ENCODE peak calls at places on chromosomes 7 and 10, in seven cellular contexts. K, X, N, Y, L, A and E are unnamed samples.

GRCh38 chr7:130385600-130386066 is 5.3 kb downstream of the CPA1 start:
- DNase-seq in L (no peak), Y (peak; percentile 16), A (no peak), N (no peak), K (no peak), X (no peak), E (no peak)

GRCh38 chr7:112905950-112906349 is 115.8 kb upstream of the TMEM168 start:
- DNase-seq in Y (no peak), X (no peak), N (no peak), K (no peak), L (no peak), A (no peak), E (no peak)

GRCh38 chr10:106189254-106189653 is 975.3 kb downstream of the SORCS1 start:
- DNase-seq in Y (peak; percentile 53), L (no peak), K (no peak), N (peak; percentile 87), A (no peak), X (peak; percentile 5), E (no peak)

GRCh38 chr10:7473474-7473873 is 62.6 kb upstream of the SFMBT2 start:
- DNase-seq in Y (no peak), X (no peak), L (no peak), K (no peak), A (no peak), N (no peak), E (no peak)

GRCh38 chr7:48299580-48300169 is 128.4 kb downstream of the ABCA13 start:
- DNase-seq in L (peak; percentile 28), X (peak; percentile 47), A (peak; percentile 58), K (peak; percentile 17), Y (peak; percentile 69), N (peak; percentile 74), E (peak; percentile 55)

GRCh38 chr10:31010062-31010461 is 21.6 kb downstream of the ZNF438 start:
- DNase-seq in Y (no peak), N (no peak), A (no peak), L (no peak), K (no peak), X (no peak), E (no peak)

GRCh38 chr10:27197980-27198645 is 42.5 kb downstream of the ACBD5 start:
- DNase-seq in K (no peak), X (no peak), L (no peak), A (no peak), Y (no peak), N (no peak), E (no peak)

GRCh38 chr10:19958787-19959186 is 142.6 kb downstream of the PLXDC2 start:
- DNase-seq in A (no peak), K (peak; percentile 37), L (no peak), Y (no peak), X (no peak), N (no peak), E (no peak)

GRCh38 chr7:100888529-100888987 is 957 bp downstream of the UFSP1 start:
- DNase-seq in L (no peak), X (no peak), A (peak; percentile 48), N (no peak), Y (no peak), K (no peak), E (no peak)

GRCh38 chr7:95376632-95377380 is 19.4 kb downstream of the PON3 start:
- DNase-seq in X (no peak), N (no peak), L (no peak), A (peak; percentile 30), Y (no peak), K (no peak), E (no peak)

GRCh38 chr10:101222683-101223273 is 6.5 kb downstream of the LBX1 start:
- DNase-seq in Y (no peak), X (no peak), N (peak; percentile 49), K (no peak), L (no peak), A (no peak), E (no peak)

GRCh38 chr10:99396471-99396870 is 34.0 kb downstream of the GOT1 start:
- DNase-seq in X (peak; percentile 26), L (no peak), A (no peak), K (no peak), Y (no peak), N (no peak), E (no peak)

GRCh38 chr10:113020838-113021237 is 70.8 kb downstream of the TCF7L2 start:
- DNase-seq in L (no peak), N (no peak), X (peak; percentile 11), A (no peak), K (no peak), Y (no peak), E (no peak)

GRCh38 chr7:31074403-31074802 is 22.3 kb downstream of the ADCYAP1R1 start:
- DNase-seq in A (no peak), X (no peak), N (no peak), K (no peak), Y (no peak), L (no peak), E (no peak)

GRCh38 chr10:68598978-68599753 is 39.0 kb downstream of the TET1 start:
- DNase-seq in X (peak; percentile 56), Y (peak; percentile 57), N (peak; percentile 44), K (no peak), L (no peak), A (peak; percentile 28), E (no peak)

GRCh38 chr7:147879116-147879750 is 711.3 kb upstream of the C7orf33 start:
- DNase-seq in K (no peak), N (no peak), A (no peak), L (no peak), X (no peak), Y (no peak), E (no peak)

GRCh38 chr7:191105-192034 is 1.0 kb upstream of the FAM20C start:
- DNase-seq in A (peak; percentile 18), L (peak; percentile 10), K (no peak), N (no peak), X (no peak), Y (no peak), E (peak; percentile 42)

GRCh38 chr10:52216852-52217251 is 97.2 kb upstream of the DKK1 start:
- DNase-seq in K (peak; percentile 45), L (no peak), N (no peak), A (no peak), Y (no peak), X (no peak), E (peak; percentile 82)

GRCh38 chr10:62248465-62248864 is 20.2 kb downstream of the RTKN2 start:
- DNase-seq in X (no peak), L (no peak), K (no peak), Y (no peak), N (no peak), A (no peak), E (peak; percentile 36)

GRCh38 chr7:12685550-12685949 is 1.9 kb upstream of the ARL4A start:
- DNase-seq in X (no peak), Y (peak; percentile 61), N (peak; percentile 88), K (no peak), L (no peak), A (no peak), E (peak; percentile 70)

GRCh38 chr7:140316165-140316661 is 82.1 kb downstream of the SLC37A3 start:
- DNase-seq in X (no peak), N (no peak), A (peak; percentile 43), L (peak; percentile 19), Y (no peak), K (no peak), E (peak; percentile 27)

GRCh38 chr7:98240961-98241673 is 10.9 kb downstream of the TECPR1 start:
- DNase-seq in X (peak; percentile 27), K (no peak), L (peak; percentile 18), A (peak; percentile 57), N (peak; percentile 80), Y (peak; percentile 86), E (peak; percentile 54)

GRCh38 chr7:74494076-74494548 is 40.4 kb downstream of the GTF2IRD1 start:
- DNase-seq in N (no peak), Y (no peak), K (no peak), X (peak; percentile 65), A (no peak), L (no peak), E (no peak)

GRCh38 chr7:74488518-74488917 is 34.8 kb downstream of the GTF2IRD1 start:
- DNase-seq in X (no peak), L (no peak), A (no peak), Y (no peak), K (no peak), N (no peak), E (no peak)

GRCh38 chr7:74490546-74490945 is 36.8 kb downstream of the GTF2IRD1 start:
- DNase-seq in L (no peak), A (no peak), Y (no peak), N (no peak), X (no peak), K (no peak), E (no peak)

GRCh38 chr7:74493295-74493694 is 39.6 kb downstream of the GTF2IRD1 start:
- DNase-seq in K (no peak), N (no peak), X (no peak), A (no peak), L (no peak), Y (no peak), E (no peak)

GRCh38 chr7:74489997-74490396 is 36.3 kb downstream of the GTF2IRD1 start:
- DNase-seq in L (no peak), X (no peak), A (no peak), Y (no peak), K (no peak), N (no peak), E (no peak)
- TF ChIP-seq EZH2 in L (no peak), X (no peak), A (no peak), Y (no peak), K (no peak), N (no peak), E (no peak)

GRCh38 chr7:23422384-23422783 is 47.9 kb downstream of the IGF2BP3 start:
- DNase-seq in N (no peak), L (no peak), K (no peak), X (no peak), A (no peak), Y (no peak), E (no peak)
- H4K20me1 ChIP-seq in N (peaks cover 61% of the 10 kb centered on the region), L (peaks cover 5% of the 10 kb centered on the region), K (no peaks in the 10 kb centered on the region), X (peaks cover 2% of the 10 kb centered on the region), A (peaks cover 17% of the 10 kb centered on the region), Y (peaks cover 19% of the 10 kb centered on the region), E (peaks cover 2% of the 10 kb centered on the region)

DNA sequence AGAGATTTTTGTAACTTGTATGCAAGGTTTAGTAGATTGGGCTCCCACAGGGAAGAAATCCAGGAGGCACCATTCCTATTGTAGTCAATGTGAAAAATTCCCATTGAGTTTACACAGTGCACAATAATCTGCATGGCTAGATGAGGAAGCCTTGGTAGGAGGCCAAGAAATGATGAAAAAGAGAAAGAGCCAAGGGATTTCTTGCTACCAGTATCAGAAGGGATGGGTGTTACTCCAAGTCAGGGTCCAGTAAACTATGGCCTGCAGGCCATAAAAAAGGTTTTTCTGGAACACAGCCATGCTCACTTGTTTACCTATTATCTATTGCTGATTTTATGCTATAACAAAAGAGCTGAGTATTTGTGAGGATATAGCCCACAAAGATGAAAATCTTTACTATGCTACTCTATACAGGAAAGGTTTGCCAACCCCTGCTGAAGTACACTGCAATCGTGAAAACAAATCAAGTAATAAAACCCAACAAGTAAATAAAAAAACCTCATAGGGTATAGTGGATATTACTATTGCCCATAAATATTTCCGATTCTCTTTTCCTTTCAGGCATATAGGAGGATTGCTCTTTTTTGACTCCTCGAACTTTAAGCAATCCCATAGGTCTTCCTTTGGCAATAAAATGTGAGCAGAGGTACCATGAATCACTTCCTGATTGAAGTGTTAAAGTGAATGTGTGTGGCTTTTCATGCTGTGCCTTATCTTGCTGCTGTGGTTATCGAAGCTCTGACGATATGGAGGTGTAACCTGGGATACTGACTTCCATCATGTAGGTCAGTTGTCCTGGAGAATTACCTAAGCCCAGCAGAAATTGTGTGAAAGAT is 256.3 kb upstream of the MAGI2 start:
- DNase-seq in K (no peak), X (no peak), Y (no peak), A (no peak), L (peak; percentile 85), N (no peak), E (peak; percentile 40)
- TF ChIP-seq POLR2AphosphoS5 in K (no peak), X (no peak), Y (no peak), A (no peak), L (no peak), N (no peak), E (peak; percentile 15)

GRCh38 chr10:116849271-116850057 is at the start of gene ENO4:
- DNase-seq in A (no peak), X (peak; percentile 58), N (peak; percentile 96), Y (peak; percentile 92), K (peak; percentile 39), L (peak; percentile 90), E (peak; percentile 89)
- TF ChIP-seq EZH2 in A (no peak), X (peak; percentile 41), N (no peak), Y (no peak), K (no peak), L (no peak), E (peak; percentile 31)